ENCODE peak calls at places on chromosome 12, in six cellular contexts. N is stomach, A is thoracic aorta, S is bronchial epithelial cell, I is mammary epithelial cell, O is WERI-Rb-1. R is an unnamed sample.

GRCh38 chr12:122106891-122107660 is 28.5 kb downstream of the MLXIP start:
- DNase-seq in N (peak), A (no peak), S (no peak), I (peak), O (no peak), R (no peak)

GRCh38 chr12:108854055-108854452 is 3.3 kb downstream of the SSH1 start:
- DNase-seq in N (no peak), A (no peak), S (peak), I (peak), O (no peak), R (no peak)

GRCh38 chr12:85617307-85618091 is 218.7 kb downstream of the RASSF9 start:
- DNase-seq in N (no peak), A (no peak), S (no peak), I (no peak), O (no peak), R (no peak)

GRCh38 chr12:79935624-79936040 is 735 bp upstream of the PPP1R12A start:
- DNase-seq in N (no peak), A (no peak), S (peak), I (peak), O (peak), R (peak)

GRCh38 chr12:76422878-76423438 is 74.7 kb upstream of the BBS10 start:
- DNase-seq in N (no peak), A (no peak), S (peak), I (peak), O (no peak), R (peak)

GRCh38 chr12:21539797-21540196 is 13.7 kb downstream of the SPX start:
- DNase-seq in N (no peak), A (no peak), S (peak), I (peak), O (no peak), R (no peak)

GRCh38 chr12:646303-647038 is 16.8 kb downstream of the NINJ2 start:
- DNase-seq in N (peak), A (peak), S (no peak), I (no peak), O (no peak), R (no peak)

GRCh38 chr12:124098101-124098757 is 125.2 kb downstream of the ZNF664 start:
- DNase-seq in N (no peak), A (no peak), S (no peak), I (no peak), O (peak), R (no peak)

GRCh38 chr12:117421068-117421771 is 59.8 kb upstream of the NOS1 start:
- DNase-seq in N (no peak), A (no peak), S (no peak), I (no peak), O (no peak), R (no peak)

GRCh38 chr12:116148844-116149243 is 128.6 kb downstream of the MED13L start:
- DNase-seq in N (no peak), A (no peak), S (peak), I (no peak), O (no peak), R (no peak)

GRCh38 chr12:116150001-116150400 is 127.5 kb downstream of the MED13L start:
- DNase-seq in N (no peak), A (no peak), S (no peak), I (no peak), O (no peak), R (peak)

GRCh38 chr12:116153096-116153495 is 124.4 kb downstream of the MED13L start:
- DNase-seq in N (no peak), A (no peak), S (peak), I (no peak), O (no peak), R (no peak)

GRCh38 chr12:116152268-116152667 is 125.2 kb downstream of the MED13L start:
- DNase-seq in N (no peak), A (no peak), S (peak), I (no peak), O (no peak), R (no peak)

GRCh38 chr12:116150452-116150851 is 127.0 kb downstream of the MED13L start:
- DNase-seq in N (no peak), A (no peak), S (no peak), I (no peak), O (no peak), R (no peak)
- H3K4me3 ChIP-seq in N (no peak), A (no peak), S (no peak), I (no peak), O (no peak), R (no peak)

GRCh38 chr12:27095346-27095745 is 13.0 kb upstream of the C12orf71 start:
- DNase-seq in N (no peak), A (no peak), S (peak), I (peak), O (no peak), R (no peak)

GRCh38 chr12:27096420-27096819 is 14.0 kb upstream of the C12orf71 start:
- DNase-seq in N (no peak), A (no peak), S (peak), I (peak), O (no peak), R (no peak)

GRCh38 chr12:27094726-27095125 is 12.3 kb upstream of the C12orf71 start:
- DNase-seq in N (no peak), A (no peak), S (no peak), I (no peak), O (no peak), R (no peak)
- H3K4me3 ChIP-seq in N (no peak), A (no peak), S (no peak), I (no peak), O (no peak), R (no peak)

GRCh38 chr12:27710592-27711311 is at the start of gene MRPS35:
- DNase-seq in N (peak), A (peak), S (peak), I (peak), O (peak), R (peak)
- H3K4me3 ChIP-seq in N (peak), A (peak), S (peak), I (peak), O (peak), R (peak)

GRCh38 chr12:121030576-121031212 is 8.4 kb downstream of the OASL start:
- DNase-seq in N (no peak), A (no peak), S (no peak), I (no peak), O (peak), R (no peak)
- H3K4me3 ChIP-seq in N (no peak), A (no peak), S (no peak), I (no peak), O (no peak), R (no peak)

GRCh38 chr12:49091056-49091835 is 3.4 kb downstream of the DHH start:
- DNase-seq in N (no peak), A (no peak), S (no peak), I (no peak), O (no peak), R (no peak)
- H3K4me3 ChIP-seq in N (no peak), A (peak), S (no peak), I (no peak), O (no peak), R (no peak)

R was measured in SK-N-SH.